ENCODE peak calls at places on chromosomes 3 and 15, in five cellular contexts. I is lung, W is cardiac fibroblast, M is foreskin fibroblast, Y is heart left ventricle. Q is an unnamed sample.
A peak's percentile ranks its signal among the peaks of the same experiment; 100 is the strongest.

GRCh38 chr3:99429501-99429900 is 208.9 kb upstream of the COL8A1 start:
- DNase-seq in I (no peak), W (peak; percentile 23), M (peak; percentile 63), Y (no peak), Q (no peak)

GRCh38 chr3:132597660-132598059 is 590 bp downstream of the ACKR4 start:
- DNase-seq in I (no peak), W (no peak), M (no peak), Y (no peak), Q (no peak)

GRCh38 chr3:35393916-35394315 is 245.4 kb upstream of the ARPP21 start:
- DNase-seq in I (no peak), W (peak; percentile 50), M (peak; percentile 19), Y (no peak), Q (no peak)

GRCh38 chr3:27022096-27022761 is 347.0 kb downstream of the NEK10 start:
- DNase-seq in I (no peak), W (no peak), M (no peak), Y (no peak), Q (no peak)

GRCh38 chr15:66188464-66188863 is 65.1 kb downstream of the MEGF11 start:
- DNase-seq in I (no peak), W (no peak), M (no peak), Y (no peak), Q (no peak)

GRCh38 chr3:14344351-14344750 is 58.1 kb upstream of the SLC6A6 start:
- DNase-seq in I (no peak), W (no peak), M (no peak), Y (no peak), Q (no peak)

GRCh38 chr3:11764931-11765363 is 81.7 kb downstream of the TAMM41 start:
- DNase-seq in I (no peak), W (peak; percentile 88), M (peak; percentile 67), Y (no peak), Q (no peak)

GRCh38 chr3:119304201-119304713 is 10.1 kb downstream of the ARHGAP31 start:
- DNase-seq in I (no peak), W (peak; percentile 67), M (peak; percentile 61), Y (no peak), Q (no peak)

GRCh38 chr15:79467865-79468586 is 35.9 kb downstream of the MINAR1 start:
- DNase-seq in I (no peak), W (peak; percentile 66), M (peak; percentile 12), Y (no peak), Q (no peak)

GRCh38 chr15:74723754-74724334 is 1.5 kb downstream of the CYP1A1 start:
- DNase-seq in I (no peak), W (peak; percentile 57), M (peak; percentile 58), Y (no peak), Q (no peak)

GRCh38 chr3:61483997-61484396 is 77.4 kb upstream of the PTPRG start:
- DNase-seq in I (no peak), W (no peak), M (no peak), Y (no peak), Q (no peak)

GRCh38 chr3:155386817-155387403 is 93.4 kb upstream of the STRIT1 start:
- DNase-seq in I (no peak), W (no peak), M (no peak), Y (no peak), Q (no peak)

GRCh38 chr3:139319428-139320402 is 24.1 kb upstream of the MRPS22 start:
- DNase-seq in I (no peak), W (no peak), M (peak; percentile 28), Y (no peak), Q (no peak)

GRCh38 chr15:94584833-94585244 is 353.5 kb downstream of the MCTP2 start:
- DNase-seq in I (no peak), W (no peak), M (no peak), Y (no peak), Q (peak; percentile 53)

GRCh38 chr3:9986230-9986725 is 363 bp downstream of the EMC3 start:
- DNase-seq in I (no peak), W (no peak), M (no peak), Y (no peak), Q (no peak)

GRCh38 chr3:76024640-76025039 is 239.3 kb upstream of the ZNF717 start:
- DNase-seq in I (no peak), W (peak; percentile 53), M (peak; percentile 60), Y (no peak), Q (no peak)

GRCh38 chr3:49911611-49912010 is 7.9 kb upstream of the MST1R start:
- DNase-seq in I (no peak), W (no peak), M (no peak), Y (no peak), Q (no peak)

GRCh38 chr3:48187579-48188265 is 495 bp downstream of the CDC25A start:
- DNase-seq in I (no peak), W (no peak), M (peak; percentile 84), Y (peak; percentile 32), Q (peak; percentile 89)

GRCh38 chr15:77266708-77267387 is 153.1 kb downstream of the PEAK1 start:
- DNase-seq in I (no peak), W (peak; percentile 31), M (peak; percentile 76), Y (no peak), Q (peak; percentile 92)

GRCh38 chr3:73855792-73856191 is 231.1 kb upstream of the PDZRN3 start:
- DNase-seq in I (no peak), W (no peak), M (no peak), Y (no peak), Q (no peak)

GRCh38 chr3:59737209-59737608 is 687.4 kb upstream of the CFAP20DC start:
- DNase-seq in I (no peak), W (no peak), M (peak; percentile 6), Y (no peak), Q (no peak)

GRCh38 chr3:32892625-32893598 is 58.5 kb upstream of the CCR4 start:
- DNase-seq in I (no peak), W (no peak), M (no peak), Y (no peak), Q (no peak)

GRCh38 chr3:129829640-129830039 is 63.9 kb downstream of the TMCC1 start:
- DNase-seq in I (no peak), W (peak; percentile 95), M (peak; percentile 92), Y (no peak), Q (no peak)

GRCh38 chr3:64209866-64210609 is 15.2 kb downstream of the PRICKLE2 start:
- DNase-seq in I (peak; percentile 41), W (peak; percentile 71), M (peak; percentile 73), Y (peak; percentile 74), Q (no peak)

GRCh38 chr3:13702226-13702820 is 153.4 kb downstream of the FBLN2 start:
- DNase-seq in I (no peak), W (no peak), M (no peak), Y (peak; percentile 3), Q (peak; percentile 74)

GRCh38 chr15:36753173-36753572 is 173.7 kb downstream of the CDIN1 start:
- DNase-seq in I (no peak), W (no peak), M (no peak), Y (no peak), Q (no peak)

GRCh38 chr3:166900866-166901577 is 479.1 kb downstream of the ZBBX start:
- DNase-seq in I (no peak), W (no peak), M (no peak), Y (no peak), Q (no peak)

GRCh38 chr3:151085889-151086483 is 522 bp downstream of the MED12L start:
- DNase-seq in I (no peak), W (no peak), M (peak; percentile 22), Y (peak; percentile 26), Q (no peak)

GRCh38 chr3:149472393-149472792 is 2.1 kb upstream of the TM4SF4 start:
- DNase-seq in I (no peak), W (no peak), M (peak; percentile 85), Y (no peak), Q (no peak)

GRCh38 chr3:130515755-130516154 is 1.2 kb upstream of the COL6A6 start:
- DNase-seq in I (no peak), W (no peak), M (no peak), Y (no peak), Q (no peak)

GRCh38 chr3:196868297-196868661 is 559 bp downstream of the SENP5 start:
- DNase-seq in I (no peak), W (peak; percentile 27), M (peak; percentile 25), Y (peak; percentile 30), Q (no peak)

GRCh38 chr3:136708339-136708985 is 43.7 kb downstream of the STAG1 start:
- DNase-seq in I (no peak), W (peak; percentile 30), M (no peak), Y (no peak), Q (no peak)

GRCh38 chr15:40830884-40831283 is 2.4 kb upstream of the PPP1R14D start:
- DNase-seq in I (no peak), W (no peak), M (no peak), Y (no peak), Q (no peak)

GRCh38 chr3:165778456-165778855 is 58.8 kb downstream of the BCHE start:
- DNase-seq in I (no peak), W (no peak), M (no peak), Y (no peak), Q (no peak)

GRCh38 chr3:177905895-177906511 is 630.2 kb upstream of the KCNMB2 start:
- DNase-seq in I (no peak), W (peak; percentile 93), M (peak; percentile 81), Y (no peak), Q (no peak)
- TF ChIP-seq CTCF in I (no peak), W (peak; percentile 39), M (peak; percentile 7), Y (no peak), Q (no peak)

GRCh38 chr3:161366067-161366466 is 5.2 kb downstream of the SPTSSB start:
- DNase-seq in I (no peak), W (no peak), M (no peak), Y (no peak), Q (no peak)

GRCh38 chr3:161372321-161373260 is 1.3 kb upstream of the SPTSSB start:
- DNase-seq in I (no peak), W (peak; percentile 25), M (peak; percentile 69), Y (peak; percentile 19), Q (no peak)

GRCh38 chr3:161369531-161369930 is 1.8 kb downstream of the SPTSSB start:
- DNase-seq in I (no peak), W (no peak), M (no peak), Y (no peak), Q (no peak)

GRCh38 chr3:161371441-161372320 is at the start of gene SPTSSB:
- DNase-seq in I (peak; percentile 35), W (peak; percentile 18), M (peak; percentile 71), Y (peak; percentile 23), Q (no peak)
- TF ChIP-seq CTCF in I (no peak), W (peak; percentile 12), M (peak; percentile 27), Y (no peak), Q (peak; percentile 35)

GRCh38 chr3:128369881-128370642 is 96.6 kb downstream of the DNAJB8 start:
- DNase-seq in I (no peak), W (no peak), M (no peak), Y (no peak), Q (no peak)
- TF ChIP-seq CTCF in I (no peak), W (no peak), M (no peak), Y (no peak), Q (no peak)

DNA sequence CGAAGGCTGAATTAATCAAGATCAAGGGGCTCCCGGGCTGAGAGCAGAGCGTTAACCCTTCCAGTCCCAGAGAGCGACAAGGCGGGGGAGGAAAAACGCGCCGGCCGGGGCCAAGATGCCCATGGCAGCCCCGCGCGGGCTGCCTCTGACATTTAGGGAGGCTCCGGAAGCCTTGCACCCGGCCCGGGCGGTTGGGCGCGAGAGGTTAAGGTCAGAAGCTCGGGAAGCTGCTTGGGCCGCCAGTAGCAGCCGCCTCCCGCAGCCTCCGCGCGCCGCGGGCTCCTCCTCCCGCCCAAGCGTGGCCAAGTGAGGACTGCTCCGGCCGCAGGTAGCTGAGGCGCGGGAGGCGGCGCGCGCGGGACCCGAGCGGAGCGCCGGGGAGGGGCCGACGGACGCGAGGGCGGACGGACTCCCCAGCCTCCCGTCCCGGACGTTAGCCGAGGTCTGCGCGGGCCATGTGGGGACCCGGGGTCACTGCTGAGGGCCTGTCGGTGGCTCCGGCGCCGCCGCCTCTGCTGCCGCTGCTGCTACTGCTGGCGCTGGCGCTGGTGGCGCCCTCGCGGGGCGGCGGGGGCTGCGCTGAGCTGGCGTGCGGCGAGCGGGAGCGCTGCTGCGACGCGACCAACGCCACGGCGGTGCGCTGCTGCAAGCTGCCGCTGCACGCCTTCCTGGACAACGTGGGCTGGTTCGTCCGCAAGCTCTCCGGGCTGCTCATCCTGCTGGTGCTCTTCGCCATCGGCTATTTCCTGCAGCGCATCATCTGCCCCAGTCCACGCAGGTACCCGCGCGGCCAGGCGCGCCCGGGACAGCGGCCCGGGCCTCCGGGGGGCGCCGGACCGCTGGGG is at the start of gene C3orf80:
- DNase-seq in I (peak; percentile 56), W (peak; percentile 28), M (peak; percentile 70), Y (peak; percentile 39), Q (no peak)
- TF ChIP-seq CTCF in I (no peak), W (no peak), M (no peak), Y (no peak), Q (peak; percentile 21)